ENCODE peak calls at places on chromosomes 4 and X, in five cellular contexts. U, X, M, A and R are unnamed samples.

GRCh38 chr4:80925293-80925692 is 105.2 kb upstream of the BMP3 start:
- DNase-seq in U (no peak), X (no peak), M (no peak), A (no peak), R (no peak)

GRCh38 chrX:154470434-154470833 is 8.6 kb downstream of the LAGE3 start:
- DNase-seq in U (no peak), X (no peak), M (no peak), A (no peak), R (no peak)

GRCh38 chrX:2627272-2627867 is 63.7 kb upstream of the CD99 start:
- DNase-seq in U (no peak), X (no peak), M (peak; percentile 68), A (no peak), R (no peak)

GRCh38 chr4:3702551-3703221 is 63.5 kb upstream of the ADRA2C start:
- DNase-seq in U (no peak), X (no peak), M (no peak), A (no peak), R (peak; percentile 34)

GRCh38 chr4:155906554-155907247 is 3.2 kb downstream of the TDO2 start:
- DNase-seq in U (no peak), X (peak; percentile 39), M (no peak), A (peak; percentile 43), R (no peak)

GRCh38 chrX:14014526-14014925 is 15.2 kb downstream of the GEMIN8 start:
- DNase-seq in U (no peak), X (no peak), M (no peak), A (no peak), R (no peak)

GRCh38 chrX:33726281-33727160 is 405.6 kb downstream of the FAM47A start:
- DNase-seq in U (no peak), X (no peak), M (peak; percentile 30), A (no peak), R (peak; percentile 54)

GRCh38 chr4:130192787-130193186 is 1096.8 kb downstream of the C4orf33 start:
- DNase-seq in U (no peak), X (no peak), M (no peak), A (no peak), R (no peak)

GRCh38 chr4:127370495-127371069 is 262.2 kb upstream of the INTU start:
- DNase-seq in U (no peak), X (peak; percentile 8), M (no peak), A (no peak), R (peak; percentile 44)

GRCh38 chr4:3010998-3011397 is 47.6 kb downstream of the GRK4 start:
- DNase-seq in U (no peak), X (no peak), M (no peak), A (peak; percentile 20), R (no peak)

GRCh38 chr4:8556341-8557150 is 23.6 kb upstream of the GPR78 start:
- DNase-seq in U (no peak), X (no peak), M (no peak), A (no peak), R (no peak)
- H3K27ac ChIP-seq in U (no peak overlapping the region), X (no peak overlapping the region), M (no peak overlapping the region), A (no peak overlapping the region), R (no peak overlapping the region)

DNA sequence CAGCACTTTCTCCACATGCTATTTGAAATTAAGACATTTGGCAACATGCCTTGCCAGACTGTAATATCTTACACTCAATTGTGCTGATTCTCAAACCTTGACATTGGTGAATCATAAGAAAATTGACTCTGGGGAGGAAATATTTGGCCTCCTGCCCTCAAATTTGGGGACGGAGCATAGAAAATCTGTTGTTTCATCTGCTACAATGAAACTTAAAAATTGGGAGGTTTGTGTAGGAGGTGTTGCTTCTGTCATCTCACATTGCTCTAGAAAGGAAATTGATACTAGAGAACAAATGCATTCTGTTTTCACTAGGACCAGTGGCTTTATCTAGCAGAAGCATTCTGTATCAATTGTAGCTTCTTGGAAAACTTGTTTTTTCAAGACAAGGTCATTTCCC is 5.3 kb downstream of the OCRL start:
- DNase-seq in U (no peak), X (no peak), M (no peak), A (no peak), R (no peak)
- H3K27ac ChIP-seq in U (no peak overlapping the region), X (no peak overlapping the region), M (no peak overlapping the region), A (no peak overlapping the region), R (no peak overlapping the region)

DNA sequence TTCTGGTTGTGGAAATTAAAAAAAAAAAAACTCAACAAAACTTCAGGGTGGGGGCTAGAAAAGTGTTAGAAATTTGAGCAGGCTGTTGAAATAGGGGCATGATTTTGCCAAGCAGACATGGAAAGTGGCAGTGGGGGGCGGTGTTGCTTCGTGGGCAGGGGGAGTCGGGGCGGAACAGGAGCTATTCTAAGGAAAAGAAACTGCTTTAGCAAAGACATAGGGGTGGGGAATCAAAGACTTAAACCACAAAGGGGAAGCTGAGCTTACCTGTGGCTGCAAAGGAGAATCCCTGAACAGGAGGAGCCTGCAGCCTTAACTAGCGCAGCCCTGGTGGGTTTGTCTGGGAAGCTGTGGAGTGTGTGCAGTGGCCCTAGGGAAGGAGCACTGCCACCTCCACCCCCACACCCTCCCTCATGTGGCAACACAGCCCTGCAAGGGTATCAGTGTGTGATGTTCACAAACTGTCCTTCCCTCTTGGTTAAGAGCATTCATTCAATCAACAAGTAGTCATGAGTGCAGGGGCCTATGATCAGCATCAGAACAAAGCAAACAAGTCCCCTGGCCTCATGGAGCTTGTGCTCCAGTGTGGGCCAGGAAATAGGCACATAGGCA is 20.5 kb downstream of the SEL1L3 start:
- DNase-seq in U (peak; percentile 29), X (no peak), M (peak; percentile 7), A (no peak), R (no peak)
- H3K27ac ChIP-seq in U (no peak overlapping the region), X (no peak overlapping the region), M (no peak overlapping the region), A (no peak overlapping the region), R (no peak overlapping the region)

DNA sequence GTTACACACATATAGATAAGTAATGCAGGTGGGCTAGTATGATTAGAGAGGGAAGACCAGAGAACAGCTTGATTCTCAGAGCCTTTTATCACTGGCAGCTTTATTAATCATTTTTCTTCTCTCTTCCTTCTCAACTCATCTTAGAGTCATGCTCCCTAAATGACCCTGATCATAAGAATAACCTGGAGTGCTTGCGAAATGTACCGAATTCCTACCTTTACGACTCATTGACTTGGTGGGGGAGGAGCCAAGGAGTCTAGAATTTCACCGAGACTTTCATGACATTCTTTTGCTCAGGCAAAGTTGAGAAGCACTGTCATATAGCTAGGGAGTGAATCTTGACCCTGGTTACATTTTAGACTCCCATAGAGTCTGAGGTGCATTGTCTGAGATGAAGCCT is 298.9 kb upstream of the PUDP start:
- DNase-seq in U (no peak), X (no peak), M (no peak), A (peak; percentile 53), R (no peak)
- H3K27ac ChIP-seq in U (no peak overlapping the region), X (no peak overlapping the region), M (no peak overlapping the region), A (no peak overlapping the region), R (no peak overlapping the region)

GRCh38 chr4:123705419-123705818 is 308.8 kb downstream of the SPRY1 start:
- DNase-seq in U (no peak), X (no peak), M (no peak), A (no peak), R (no peak)

GRCh38 chr4:123696712-123697111 is 300.1 kb downstream of the SPRY1 start:
- DNase-seq in U (no peak), X (no peak), M (no peak), A (no peak), R (no peak)

GRCh38 chr4:123706961-123707360 is 310.4 kb downstream of the SPRY1 start:
- DNase-seq in U (no peak), X (no peak), M (no peak), A (no peak), R (no peak)

GRCh38 chr4:123699823-123700822 is 303.5 kb downstream of the SPRY1 start:
- DNase-seq in U (no peak), X (peak; percentile 31), M (peak; percentile 2), A (peak; percentile 39), R (no peak)

DNA sequence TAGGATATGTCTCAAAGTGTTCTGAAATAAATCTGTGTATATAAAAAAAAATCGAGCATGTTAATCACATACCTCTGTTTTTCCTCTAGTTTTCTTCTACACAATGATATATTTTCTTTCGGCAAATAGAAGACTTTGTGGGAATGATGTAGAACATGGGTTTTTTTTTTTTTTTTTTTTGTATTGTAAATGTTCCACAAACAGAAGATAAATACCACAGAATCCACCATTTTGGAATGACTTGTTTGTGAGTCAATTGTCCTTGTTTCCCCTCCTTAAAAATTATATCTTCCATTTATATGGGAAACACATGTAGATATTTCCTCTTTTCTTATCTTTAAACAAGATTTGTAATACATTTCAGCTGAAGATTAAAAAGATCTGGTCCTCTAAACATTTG is 304.5 kb downstream of the SPRY1 start:
- DNase-seq in U (no peak), X (no peak), M (no peak), A (no peak), R (no peak)
- H3K27ac ChIP-seq in U (no peak overlapping the region), X (peak overlapping the region; percentile 71), M (no peak overlapping the region), A (peak overlapping the region; percentile 47), R (no peak overlapping the region)